ENCODE peak calls at places on chromosome 18, in six cellular contexts. J is IMR-90, Z is neuronal stem cell, B is H1, S is mesenchymal stem cell, N is trophoblast cell. F is an unnamed sample.

GRCh38 chr18:23307567-23308295 is 145.4 kb upstream of the RIOK3 start:
- DNase-seq in J (peak; percentile 58), Z (no peak), S (peak; percentile 89), N (peak; percentile 80), B (no peak), F (no peak)

GRCh38 chr18:56835331-56835730 is 184.2 kb downstream of the WDR7 start:
- DNase-seq in J (no peak), S (no peak), Z (no peak), B (no peak), N (no peak), F (no peak)

GRCh38 chr18:76521367-76521766 is 26.3 kb upstream of the ZNF516 start:
- DNase-seq in Z (no peak), S (no peak), N (no peak), B (no peak), J (no peak), F (no peak)

GRCh38 chr18:74930616-74931015 is 278.3 kb downstream of the PTGR3 start:
- DNase-seq in N (no peak), S (no peak), J (peak; percentile 47), Z (no peak), B (no peak), F (no peak)

GRCh38 chr18:76476665-76477561 is 18.1 kb downstream of the ZNF516 start:
- DNase-seq in B (no peak), N (no peak), S (peak; percentile 92), J (peak; percentile 97), Z (no peak), F (no peak)

GRCh38 chr18:51666717-51667320 is 469.3 kb upstream of the MEX3C start:
- DNase-seq in S (no peak), Z (no peak), N (no peak), B (no peak), J (no peak), F (no peak)

GRCh38 chr18:364221-364620 is 96.4 kb upstream of the THOC1 start:
- DNase-seq in N (no peak), B (no peak), Z (no peak), J (no peak), S (no peak), F (no peak)

GRCh38 chr18:43525149-43525548 is 247.9 kb upstream of the SYT4 start:
- DNase-seq in N (no peak), J (no peak), Z (no peak), S (no peak), B (no peak), F (no peak)

GRCh38 chr18:7626922-7627440 is 59.9 kb downstream of the PTPRM start:
- DNase-seq in S (peak; percentile 78), Z (no peak), B (no peak), J (peak; percentile 80), N (peak; percentile 75), F (no peak)

GRCh38 chr18:57243624-57244179 is 96.8 kb downstream of the BOD1L2 start:
- DNase-seq in Z (no peak), S (no peak), N (no peak), B (no peak), J (no peak), F (no peak)

GRCh38 chr18:46335551-46336059 is 231.4 kb downstream of the HAUS1 start:
- DNase-seq in S (no peak), B (no peak), J (no peak), Z (peak; percentile 51), N (no peak), F (peak; percentile 77)

GRCh38 chr18:13416848-13417247 is 198.3 kb downstream of the LDLRAD4 start:
- DNase-seq in N (no peak), J (no peak), B (no peak), S (no peak), Z (no peak), F (no peak)

GRCh38 chr18:13279181-13280065 is 60.9 kb downstream of the LDLRAD4 start:
- DNase-seq in N (no peak), J (no peak), Z (no peak), B (no peak), S (no peak), F (no peak)

GRCh38 chr18:59159986-59160385 is 20.3 kb downstream of the SEC11C start:
- DNase-seq in B (no peak), Z (no peak), J (no peak), S (no peak), N (no peak), F (no peak)

GRCh38 chr18:45671366-45671765 is 52.6 kb upstream of the SLC14A1 start:
- DNase-seq in J (no peak), N (no peak), B (no peak), Z (no peak), S (no peak), F (no peak)

GRCh38 chr18:23515911-23516546 is 12.7 kb downstream of the RMC1 start:
- DNase-seq in B (peak; percentile 51), J (peak; percentile 76), Z (peak; percentile 68), S (peak; percentile 81), N (peak; percentile 81), F (peak; percentile 88)

GRCh38 chr18:9362869-9363268 is 28.3 kb downstream of the TWSG1 start:
- DNase-seq in N (peak; percentile 5), S (no peak), B (no peak), Z (no peak), J (no peak), F (no peak)

GRCh38 chr18:35688757-35689156 is 107.2 kb downstream of the GALNT1 start:
- DNase-seq in S (no peak), Z (no peak), B (no peak), J (no peak), N (no peak), F (no peak)

GRCh38 chr18:48228841-48229240 is 180.3 kb downstream of the ZBTB7C start:
- DNase-seq in J (no peak), B (no peak), Z (no peak), N (no peak), S (no peak), F (no peak)

GRCh38 chr18:48229445-48230052 is 179.6 kb downstream of the ZBTB7C start:
- DNase-seq in N (no peak), S (no peak), Z (no peak), B (no peak), J (no peak), F (no peak)

GRCh38 chr18:48227206-48227605 is 182.0 kb downstream of the ZBTB7C start:
- DNase-seq in J (no peak), B (no peak), N (no peak), Z (no peak), S (no peak), F (no peak)

GRCh38 chr18:48228301-48228715 is 180.9 kb downstream of the ZBTB7C start:
- DNase-seq in J (no peak), S (no peak), B (no peak), Z (no peak), N (no peak), F (no peak)

DNA sequence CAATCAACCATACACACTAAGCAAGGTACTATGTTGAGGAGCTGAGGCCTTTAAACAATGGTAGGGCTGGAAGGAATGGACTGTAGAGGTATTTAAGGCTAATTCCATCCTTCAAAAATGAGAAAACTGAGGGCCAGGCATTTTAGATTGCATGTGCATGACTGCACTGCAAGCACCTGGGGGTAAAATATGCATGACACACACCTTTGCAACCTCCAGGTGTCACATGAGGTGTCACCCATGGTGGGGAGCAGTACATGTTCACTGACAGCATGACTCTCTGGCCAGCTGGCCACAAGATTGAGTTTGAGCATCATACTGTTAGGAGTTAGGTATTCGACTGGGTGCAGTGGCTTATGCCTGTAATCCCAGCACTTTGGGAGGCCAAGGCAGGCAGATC is 182.8 kb downstream of the ZBTB7C start:
- DNase-seq in S (no peak), Z (no peak), J (no peak), B (no peak), N (peak; percentile 87), F (no peak)
- H3K14ac ChIP-seq in S (no peak overlapping the region), Z (no peak overlapping the region), J (no peak overlapping the region), B (no peak overlapping the region), N (no peak overlapping the region), F (no peak overlapping the region)

DNA sequence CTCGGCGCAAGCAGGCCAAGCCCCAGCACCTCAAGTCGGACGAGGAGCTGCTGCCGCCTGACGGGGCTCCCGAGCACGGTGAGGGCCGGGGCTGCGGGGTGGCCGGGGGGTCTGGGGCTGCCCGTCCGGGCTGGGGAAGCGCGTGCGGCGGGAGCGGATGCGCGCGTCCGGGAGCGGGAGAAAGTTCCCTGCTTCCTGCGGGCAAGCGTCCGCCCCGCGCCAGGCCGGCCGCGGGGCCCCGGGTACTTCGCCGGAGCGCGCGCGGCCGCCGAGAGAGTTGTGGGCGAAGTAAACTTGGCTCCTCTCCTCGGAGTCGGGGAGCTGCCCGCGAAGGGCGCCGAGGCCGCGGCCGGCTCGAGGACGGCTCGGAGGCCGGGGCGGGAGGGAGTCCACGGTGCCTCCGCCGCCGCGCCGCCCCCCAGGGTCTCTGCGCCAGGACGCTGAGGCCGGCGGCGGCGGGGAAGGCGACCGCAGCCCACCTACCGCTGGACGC is 707 bp downstream of the SALL3 start:
- DNase-seq in N (no peak), Z (no peak), S (no peak), B (no peak), J (no peak), F (no peak)
- H3K23ac ChIP-seq in N (no peak overlapping the region), Z (no peak overlapping the region), S (no peak overlapping the region), B (no peak overlapping the region), J (no peak overlapping the region), F (no peak overlapping the region)

GRCh38 chr18:11033503-11033902 is 115.9 kb downstream of the PIEZO2 start:
- DNase-seq in Z (no peak), J (no peak), N (no peak), B (no peak), S (no peak), F (no peak)

GRCh38 chr18:11035814-11036213 is 113.6 kb downstream of the PIEZO2 start:
- DNase-seq in B (no peak), N (no peak), S (no peak), Z (no peak), J (no peak), F (no peak)

GRCh38 chr18:11031966-11032365 is 117.4 kb downstream of the PIEZO2 start:
- DNase-seq in N (no peak), S (no peak), Z (no peak), B (no peak), J (no peak), F (no peak)

GRCh38 chr18:11037841-11038240 is 111.5 kb downstream of the PIEZO2 start:
- DNase-seq in S (no peak), J (no peak), N (no peak), Z (no peak), B (no peak), F (no peak)

DNA sequence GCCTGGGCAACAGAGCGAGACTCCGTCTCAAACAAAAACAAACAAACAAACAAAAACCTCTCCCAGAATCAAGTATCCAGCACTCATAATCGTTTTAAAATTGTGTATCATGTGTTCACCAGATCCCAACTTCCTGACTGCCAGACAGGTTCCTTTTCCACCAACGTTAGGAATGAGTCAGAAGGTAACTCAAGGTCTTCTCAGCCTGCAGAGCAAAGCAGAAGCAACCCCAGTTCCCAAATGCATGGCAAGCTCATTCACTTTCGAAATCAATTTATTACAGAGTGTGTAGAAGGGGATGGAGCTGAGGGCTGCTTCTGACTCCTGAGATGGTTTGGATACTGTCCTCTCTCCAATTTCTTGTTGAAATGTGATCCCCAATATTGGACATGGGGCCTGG is 114.6 kb downstream of the PIEZO2 start:
- DNase-seq in Z (no peak), J (peak; percentile 53), N (no peak), S (peak; percentile 63), B (no peak), F (no peak)
- H3K14ac ChIP-seq in Z (no peak overlapping the region), J (no peak overlapping the region), N (no peak overlapping the region), S (no peak overlapping the region), B (no peak overlapping the region), F (no peak overlapping the region)

DNA sequence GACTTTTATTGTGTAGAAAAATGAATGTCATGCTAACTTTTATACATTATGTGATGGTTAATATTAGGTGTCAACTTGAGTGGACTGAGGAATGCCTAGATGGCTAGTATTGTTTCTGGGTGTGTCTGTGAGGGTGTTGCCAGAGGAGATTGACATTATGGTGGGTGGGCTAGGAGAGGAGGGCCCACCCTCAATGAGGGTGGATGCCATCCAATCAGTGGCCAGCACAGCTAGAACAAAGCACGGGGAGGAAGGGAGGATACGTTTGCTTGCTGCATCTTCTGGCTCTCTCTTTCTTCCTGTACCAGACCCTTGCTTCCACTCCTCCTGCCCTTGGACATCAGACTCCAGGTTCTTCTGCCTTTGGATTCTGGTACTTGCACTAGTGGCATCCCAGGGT is 31.9 kb upstream of the ZCCHC2 start:
- DNase-seq in B (no peak), S (no peak), J (no peak), Z (no peak), N (no peak), F (peak; percentile 39)
- H3K23ac ChIP-seq in B (no peak overlapping the region), S (no peak overlapping the region), J (no peak overlapping the region), Z (no peak overlapping the region), N (no peak overlapping the region), F (no peak overlapping the region)